ENCODE peak calls at places on chromosomes 13 and 19, in five cellular contexts. C is A549, S is left lung, D is tibial artery, Y is psoas muscle. V is an unnamed sample.

GRCh38 chr13:30829145-30829544 is 76.9 kb upstream of the MEDAG start:
- DNase-seq in Y (no peak), C (peak), D (no peak), S (no peak), V (no peak)

GRCh38 chr13:37775871-37776270 is 93.7 kb downstream of the TRPC4 start:
- DNase-seq in Y (no peak), S (no peak), D (no peak), C (no peak), V (no peak)

GRCh38 chr19:35236638-35237400 is 8.3 kb upstream of the FAM187B start:
- DNase-seq in D (no peak), Y (no peak), S (peak), C (no peak), V (no peak)

GRCh38 chr19:46202426-46202825 is 27.1 kb upstream of the IGFL1 start:
- DNase-seq in Y (no peak), D (no peak), S (no peak), C (no peak), V (no peak)

GRCh38 chr19:47483800-47484690 is at the start of gene KPTN:
- DNase-seq in Y (peak), D (peak), S (peak), C (peak), V (peak)

GRCh38 chr13:32285633-32285965 is 29.6 kb downstream of the ZAR1L start:
- DNase-seq in C (no peak), Y (no peak), S (no peak), D (no peak), V (no peak)

GRCh38 chr13:80830431-80830830 is 489.5 kb upstream of the SPRY2 start:
- DNase-seq in S (no peak), D (no peak), C (no peak), Y (no peak), V (no peak)

GRCh38 chr13:74036373-74036772 is 97.8 kb downstream of the KLF12 start:
- DNase-seq in S (no peak), C (no peak), D (no peak), Y (no peak), V (no peak)

DNA sequence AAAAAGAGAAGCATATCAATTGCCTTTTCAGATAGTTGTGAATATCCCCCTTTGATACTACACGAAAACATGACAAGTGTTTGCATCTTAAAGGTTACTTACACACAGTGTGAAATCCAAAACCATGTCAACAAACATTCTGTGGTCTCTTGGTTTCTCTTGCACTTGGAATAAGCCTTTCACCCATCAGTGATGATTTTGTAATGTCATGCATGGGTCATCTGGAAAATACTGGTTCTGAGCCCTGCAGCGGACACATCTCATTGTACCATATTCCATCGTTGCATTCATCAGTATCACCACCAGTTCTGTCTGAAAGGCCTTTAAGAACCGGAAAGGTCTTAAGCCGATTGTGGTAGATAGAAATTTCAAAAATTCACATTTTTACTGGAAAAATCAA is 65.4 kb upstream of the SOX1 start:
- DNase-seq in Y (no peak), S (no peak), C (no peak), D (no peak), V (no peak)
- TF ChIP-seq CTCF in Y (no peak), S (no peak), C (no peak), D (no peak), V (no peak)

GRCh38 chr19:39196860-39197562 is at the start of gene NCCRP1:
- DNase-seq in C (no peak), Y (no peak), D (no peak), S (no peak), V (no peak)
- H3K4me3 ChIP-seq in C (no peak), Y (no peak), D (no peak), S (no peak), V (no peak)

GRCh38 chr19:1673645-1674292 is 21.4 kb upstream of the TCF3 start:
- DNase-seq in D (no peak), S (no peak), C (no peak), Y (no peak), V (no peak)

GRCh38 chr19:1671716-1672037 is 19.3 kb upstream of the TCF3 start:
- DNase-seq in D (no peak), C (peak), S (no peak), Y (no peak), V (no peak)

GRCh38 chr19:1672769-1673644 is 20.6 kb upstream of the TCF3 start:
- DNase-seq in S (no peak), Y (no peak), D (no peak), C (no peak), V (peak)

GRCh38 chr19:1674293-1674679 is 21.9 kb upstream of the TCF3 start:
- DNase-seq in C (no peak), Y (no peak), S (no peak), D (no peak), V (peak)

DNA sequence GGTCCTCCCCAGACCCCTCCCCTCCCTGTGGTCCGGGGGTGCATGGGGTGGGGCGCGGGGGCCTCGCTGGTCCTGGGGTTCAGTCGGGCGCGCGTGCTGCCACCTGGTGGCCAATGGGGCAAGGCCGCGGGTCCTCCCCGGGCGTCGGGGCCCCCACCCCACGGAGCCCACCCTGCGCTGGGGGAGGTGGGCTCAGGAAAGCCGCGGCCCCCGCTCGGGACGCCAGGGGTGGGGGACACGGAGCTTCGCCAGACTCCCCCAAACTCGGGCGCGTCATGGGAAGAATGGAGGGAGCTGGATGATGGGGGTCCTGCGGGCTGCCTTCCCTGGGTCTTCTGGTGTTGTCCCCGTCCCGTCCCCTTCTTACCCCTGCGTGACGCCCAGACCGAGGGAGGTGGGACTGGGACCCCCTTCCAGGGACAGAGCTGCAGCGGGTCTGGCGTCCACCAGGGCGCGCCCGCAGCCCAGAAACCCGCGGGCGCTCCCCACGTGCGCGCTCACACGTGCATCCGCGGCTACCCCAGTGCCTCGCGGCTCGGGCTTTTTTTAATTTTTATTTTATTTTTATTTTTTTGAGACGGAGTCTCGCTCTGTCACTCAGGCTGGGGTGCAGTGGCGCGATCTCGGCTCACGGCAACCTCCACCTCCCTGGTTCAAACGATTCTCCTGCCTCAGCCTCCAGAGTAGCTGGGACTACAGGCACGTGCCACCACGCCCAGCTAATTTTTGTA is 19.8 kb upstream of the TCF3 start:
- DNase-seq in D (no peak), S (no peak), Y (no peak), C (peak), V (peak)
- TF ChIP-seq CTCF in D (peak), S (peak), Y (peak), C (peak), V (peak)

GRCh38 chr13:48123827-48124226 is 28.9 kb upstream of the MED4 start:
- DNase-seq in C (no peak), Y (no peak), D (no peak), S (peak), V (no peak)

GRCh38 chr13:48126944-48127814 is 32.3 kb upstream of the MED4 start:
- DNase-seq in Y (peak), S (no peak), D (peak), C (peak), V (no peak)

GRCh38 chr13:48121733-48122132 is 26.8 kb upstream of the MED4 start:
- DNase-seq in Y (no peak), C (no peak), D (no peak), S (no peak), V (no peak)

GRCh38 chr13:48120246-48120645 is 25.3 kb upstream of the MED4 start:
- DNase-seq in S (no peak), C (no peak), Y (no peak), D (no peak), V (no peak)

DNA sequence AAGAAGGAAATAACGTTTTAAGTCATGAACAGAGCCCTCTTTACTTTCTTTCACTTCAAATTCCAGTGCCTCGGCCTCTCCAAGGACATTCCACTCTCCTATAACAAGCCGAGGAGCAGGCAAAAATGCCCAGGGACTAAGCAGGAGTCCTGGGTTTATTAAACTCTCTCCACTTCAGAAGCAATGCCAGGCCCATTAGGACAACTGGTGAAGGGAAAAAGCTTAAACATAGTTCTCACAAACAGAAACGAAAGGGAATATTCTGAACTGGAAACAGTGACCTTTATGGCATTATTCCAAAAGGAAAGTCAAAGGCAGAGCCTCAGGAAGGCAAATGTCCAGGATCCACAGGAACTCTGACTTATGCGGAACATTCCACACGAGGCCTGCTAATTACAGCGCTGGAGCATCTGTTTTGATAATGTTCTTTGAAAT is 30.9 kb upstream of the MED4 start:
- DNase-seq in C (no peak), D (peak), Y (no peak), S (no peak), V (no peak)
- H3K4me3 ChIP-seq in C (no peak), D (peak), Y (no peak), S (no peak), V (peak)

DNA sequence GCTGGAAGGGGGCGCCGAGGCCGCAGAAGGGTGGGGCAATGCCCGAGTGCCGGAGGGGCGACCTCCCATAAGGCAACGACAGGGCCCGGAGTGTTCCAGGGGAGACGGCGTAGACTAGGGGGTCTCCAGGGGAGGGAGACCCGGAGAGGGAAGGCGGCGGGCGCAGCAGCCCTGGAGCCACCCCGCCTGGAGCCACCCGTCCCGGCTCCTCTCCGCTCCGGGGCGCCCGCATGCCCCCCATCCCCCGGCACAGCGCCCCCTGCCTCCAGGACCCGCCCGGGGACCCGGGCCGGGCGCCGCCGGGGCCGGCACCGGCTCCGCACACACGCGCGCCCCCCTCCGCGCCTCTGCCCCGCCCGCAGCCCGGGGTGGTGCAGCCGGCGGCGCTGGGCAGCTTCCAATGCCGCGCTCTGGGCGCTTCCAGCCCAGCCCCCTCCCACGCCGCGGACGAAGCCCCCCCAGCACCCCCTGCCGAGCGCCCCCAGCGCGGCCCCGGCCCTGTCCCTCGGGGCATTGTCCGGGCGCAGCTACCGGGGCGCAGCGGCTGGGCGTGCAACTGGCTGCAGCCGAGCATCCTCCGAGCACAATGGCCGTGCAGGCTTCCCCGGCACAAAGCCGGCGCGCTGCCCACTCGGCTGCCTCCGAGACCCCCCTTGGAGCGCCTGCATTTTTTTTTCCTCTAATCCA is 519 bp downstream of the PTPRS start:
- DNase-seq in Y (no peak), D (no peak), S (no peak), C (peak), V (no peak)
- TF ChIP-seq CTCF in Y (no peak), D (no peak), S (no peak), C (peak), V (no peak)

GRCh38 chr19:39247701-39248664 is 673 bp downstream of the IFNL4 start:
- DNase-seq in Y (no peak), S (no peak), D (no peak), C (no peak), V (peak)
- H3K4me3 ChIP-seq in Y (peak), S (no peak), D (no peak), C (no peak), V (no peak)

GRCh38 chr19:58279925-58280316 is 1.2 kb downstream of the ZNF8 start:
- DNase-seq in D (no peak), Y (no peak), C (no peak), S (no peak), V (no peak)

GRCh38 chr19:58277748-58278147 is 1.0 kb upstream of the ZNF8 start:
- DNase-seq in C (no peak), Y (no peak), S (no peak), D (no peak), V (no peak)

GRCh38 chr19:58279042-58279924 is 528 bp downstream of the ZNF8 start:
- DNase-seq in Y (peak), D (peak), S (peak), C (peak), V (peak)

GRCh38 chr19:58277197-58277596 is 1.6 kb upstream of the ZNF8 start:
- DNase-seq in D (no peak), S (no peak), Y (no peak), C (no peak), V (no peak)

DNA sequence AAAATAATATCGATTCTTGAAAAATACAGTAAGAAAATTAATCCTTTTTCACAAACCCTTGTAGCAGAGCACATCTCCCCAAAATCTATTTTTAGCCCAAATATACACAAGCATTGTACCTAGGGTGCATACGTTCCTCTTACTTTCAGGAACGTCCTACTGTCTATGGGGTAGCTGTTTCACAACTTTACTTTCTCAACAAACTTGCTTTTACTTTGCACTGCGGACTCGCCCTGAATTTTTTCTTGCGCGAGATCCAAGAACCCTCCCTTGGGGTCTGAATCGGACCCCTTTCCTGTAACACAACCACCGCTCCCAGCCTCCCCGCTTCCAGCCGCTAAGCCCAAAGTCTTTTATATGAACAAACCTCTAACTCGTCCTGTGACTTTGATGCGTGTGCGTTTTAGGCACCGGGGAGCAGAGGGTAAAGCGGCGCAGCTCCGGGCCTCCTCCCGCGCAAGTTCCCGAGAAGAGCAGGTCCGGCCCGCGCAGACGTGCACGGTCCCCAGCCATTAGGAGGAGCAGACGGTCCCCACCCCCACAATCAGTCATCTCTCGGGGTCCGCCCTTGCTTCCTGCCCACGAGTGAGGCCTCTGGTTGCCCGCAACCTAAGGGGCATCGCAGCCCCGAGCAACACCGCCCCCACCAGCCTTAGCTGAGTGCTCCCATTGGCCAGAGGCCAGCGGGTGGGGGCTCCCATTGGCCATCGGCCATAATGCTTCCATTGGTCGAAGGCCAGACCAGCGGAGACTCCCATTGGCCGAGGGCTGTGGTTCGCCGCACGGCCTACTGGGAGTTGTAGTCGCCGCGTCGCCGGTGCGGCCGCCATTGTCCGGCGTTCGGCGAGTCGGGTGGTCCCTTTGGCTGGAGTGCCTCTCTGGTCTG is at the start of gene ZNF8:
- DNase-seq in D (peak), S (peak), C (peak), Y (peak), V (peak)
- TF ChIP-seq CTCF in D (no peak), S (no peak), C (no peak), Y (no peak), V (peak)

GRCh38 chr19:38676023-38676877 is 28.8 kb downstream of the ACTN4 start:
- DNase-seq in S (no peak), Y (peak), C (no peak), D (no peak), V (peak)

GRCh38 chr19:38678891-38679494 is 31.5 kb downstream of the ACTN4 start:
- DNase-seq in Y (peak), S (no peak), C (no peak), D (no peak), V (peak)

GRCh38 chr19:38675611-38676010 is 28.2 kb downstream of the ACTN4 start:
- DNase-seq in Y (peak), C (no peak), D (no peak), S (no peak), V (peak)

GRCh38 chr19:38678217-38678890 is 30.9 kb downstream of the ACTN4 start:
- DNase-seq in D (no peak), S (no peak), C (no peak), Y (peak), V (peak)

DNA sequence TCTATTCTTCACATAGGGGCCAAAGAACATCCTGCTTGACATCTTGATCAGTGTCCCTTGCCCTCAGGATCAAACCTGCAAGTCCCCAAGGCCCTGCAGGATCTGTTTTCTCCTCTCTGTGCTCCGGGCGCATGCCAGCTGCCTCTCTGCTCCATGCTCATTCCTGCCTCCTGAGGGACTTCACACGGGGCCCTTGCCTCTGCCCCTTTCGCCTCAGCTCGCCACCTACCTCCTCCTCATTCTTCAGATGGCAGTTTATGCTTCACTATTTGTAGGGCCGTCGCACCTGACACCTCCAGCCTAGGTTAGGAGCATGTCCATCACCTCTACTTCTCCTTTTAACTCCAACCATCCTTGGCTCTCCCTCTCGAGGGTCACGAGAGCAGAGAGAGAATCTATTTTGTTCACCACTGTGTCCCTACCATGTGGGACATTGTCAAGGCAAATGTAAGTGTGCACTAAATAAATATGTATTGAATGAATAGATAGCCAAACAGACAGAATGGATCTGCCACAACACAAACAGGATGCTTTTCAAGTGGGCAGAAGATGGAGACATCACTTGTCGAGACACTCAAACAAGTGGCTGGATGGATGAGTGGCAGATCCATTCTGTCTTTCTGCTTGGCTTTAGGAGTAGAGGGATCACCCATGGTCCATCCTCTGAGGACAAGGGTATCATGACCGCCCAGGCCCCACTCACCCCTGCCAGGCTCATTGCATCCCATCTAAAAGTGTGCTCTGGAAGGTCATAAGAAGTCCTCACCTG is 29.6 kb downstream of the ACTN4 start:
- DNase-seq in S (no peak), D (no peak), C (no peak), Y (peak), V (peak)
- H3K4me3 ChIP-seq in S (no peak), D (no peak), C (no peak), Y (no peak), V (no peak)

V was measured in kidney.